ENCODE peak calls at places on chromosome 5, in four cellular contexts. Y is OCI-LY7, U is osteoblast, R is mesenchymal stem cell. D is an unnamed sample. For H3K4me1, the result is how much of the 10 kb centered on the place peaks cover.

GRCh38 chr5:180367991-180368390 is 14.9 kb upstream of the GFPT2 start:
- DNase-seq in Y (no peak), R (no peak), U (peak), D (no peak)

GRCh38 chr5:35822541-35822940 is 34.1 kb upstream of the IL7R start:
- DNase-seq in R (no peak), U (no peak), Y (no peak), D (no peak)

GRCh38 chr5:76303917-76304316 is 99.2 kb upstream of the IQGAP2 start:
- DNase-seq in R (no peak), U (no peak), Y (peak), D (no peak)

GRCh38 chr5:172870261-172870806 is 36.3 kb downstream of the ERGIC1 start:
- DNase-seq in U (peak), Y (no peak), R (peak), D (no peak)

GRCh38 chr5:666816-667498 is 26.2 kb downstream of the TPPP start:
- DNase-seq in R (no peak), Y (no peak), U (no peak), D (no peak)

GRCh38 chr5:37619353-37619752 is 220.5 kb downstream of the GDNF start:
- DNase-seq in R (peak), U (peak), Y (no peak), D (no peak)

GRCh38 chr5:113804264-113804663 is 290.8 kb downstream of the YTHDC2 start:
- DNase-seq in U (peak), R (no peak), Y (no peak), D (no peak)

GRCh38 chr5:79237735-79238560 is 2.0 kb downstream of the JMY start:
- DNase-seq in Y (peak), U (peak), R (no peak), D (no peak)

GRCh38 chr5:125298258-125298657 is 551.8 kb upstream of the ZNF608 start:
- DNase-seq in U (no peak), Y (no peak), R (peak), D (no peak)

GRCh38 chr5:76813982-76814562 is 4.8 kb upstream of the F2RL1 start:
- DNase-seq in U (peak), R (peak), Y (no peak), D (no peak)

GRCh38 chr5:132055441-132055807 is 5.0 kb upstream of the IL3 start:
- DNase-seq in Y (no peak), R (no peak), U (peak), D (no peak)

GRCh38 chr5:148979104-148979723 is 83.6 kb downstream of the SH3TC2 start:
- DNase-seq in Y (no peak), R (no peak), U (no peak), D (no peak)

GRCh38 chr5:123810253-123810652 is 298.3 kb downstream of the CSNK1G3 start:
- DNase-seq in Y (no peak), U (no peak), R (no peak), D (peak)

GRCh38 chr5:459562-460412 is 16.8 kb downstream of the EXOC3 start:
- DNase-seq in R (no peak), Y (no peak), U (peak), D (no peak)

GRCh38 chr5:56471707-56472106 is 238.6 kb upstream of the ANKRD55 start:
- DNase-seq in Y (no peak), R (no peak), U (no peak), D (no peak)

GRCh38 chr5:150081541-150082283 is 4.6 kb downstream of the CSF1R start:
- DNase-seq in U (peak), Y (peak), R (no peak), D (no peak)

GRCh38 chr5:95925345-95925744 is 36.3 kb downstream of the ELL2 start:
- DNase-seq in R (no peak), U (no peak), Y (no peak), D (no peak)

GRCh38 chr5:1502046-1502736 is 21.6 kb downstream of the LPCAT1 start:
- DNase-seq in U (no peak), R (no peak), Y (peak), D (peak)

GRCh38 chr5:180804129-180804601 is 1.6 kb upstream of the MGAT1 start:
- DNase-seq in Y (no peak), R (no peak), U (no peak), D (no peak)

GRCh38 chr5:140565024-140565779 is 574 bp downstream of the SLC35A4 start:
- DNase-seq in Y (peak), R (peak), U (peak), D (peak)

GRCh38 chr5:74660863-74661262 is 20.3 kb upstream of the ENC1 start:
- DNase-seq in U (no peak), R (no peak), Y (no peak), D (no peak)

GRCh38 chr5:178201221-178201926 is 3.0 kb upstream of the HNRNPAB start:
- DNase-seq in Y (no peak), R (peak), U (no peak), D (no peak)

GRCh38 chr5:88677943-88678779 is 204.8 kb downstream of the MEF2C start:
- DNase-seq in R (no peak), U (no peak), Y (no peak), D (no peak)
- H2AFZ ChIP-seq in R (no peak), U (no peak), Y (no peak), D (no peak)

GRCh38 chr5:16888694-16889124 is 47.4 kb downstream of the MYO10 start:
- DNase-seq in U (no peak), R (peak), Y (no peak), D (no peak)
- H3K4me1 ChIP-seq in U (half or more), R (under half), Y (under half), D (under half)

GRCh38 chr5:176415240-176416122 is 858 bp downstream of the CLTB start:
- DNase-seq in Y (peak), U (peak), R (peak), D (peak)
- H2AFZ ChIP-seq in Y (peak), U (peak), R (peak), D (peak)

GRCh38 chr5:67266654-67267350 is 70.2 kb upstream of the CD180 start:
- DNase-seq in R (no peak), U (no peak), Y (no peak), D (no peak)

GRCh38 chr5:67272453-67273130 is 76.0 kb upstream of the CD180 start:
- DNase-seq in Y (no peak), U (no peak), R (peak), D (no peak)

GRCh38 chr5:67267522-67268232 is 71.1 kb upstream of the CD180 start:
- DNase-seq in U (no peak), Y (no peak), R (peak), D (no peak)

GRCh38 chr5:67265951-67266350 is 69.4 kb upstream of the CD180 start:
- DNase-seq in Y (no peak), U (peak), R (peak), D (no peak)

GRCh38 chr5:67268233-67269011 is 71.8 kb upstream of the CD180 start:
- DNase-seq in U (peak), R (peak), Y (no peak), D (no peak)
- H3K4me1 ChIP-seq in U (under half), R (under half), Y (under half), D (under half)

DNA sequence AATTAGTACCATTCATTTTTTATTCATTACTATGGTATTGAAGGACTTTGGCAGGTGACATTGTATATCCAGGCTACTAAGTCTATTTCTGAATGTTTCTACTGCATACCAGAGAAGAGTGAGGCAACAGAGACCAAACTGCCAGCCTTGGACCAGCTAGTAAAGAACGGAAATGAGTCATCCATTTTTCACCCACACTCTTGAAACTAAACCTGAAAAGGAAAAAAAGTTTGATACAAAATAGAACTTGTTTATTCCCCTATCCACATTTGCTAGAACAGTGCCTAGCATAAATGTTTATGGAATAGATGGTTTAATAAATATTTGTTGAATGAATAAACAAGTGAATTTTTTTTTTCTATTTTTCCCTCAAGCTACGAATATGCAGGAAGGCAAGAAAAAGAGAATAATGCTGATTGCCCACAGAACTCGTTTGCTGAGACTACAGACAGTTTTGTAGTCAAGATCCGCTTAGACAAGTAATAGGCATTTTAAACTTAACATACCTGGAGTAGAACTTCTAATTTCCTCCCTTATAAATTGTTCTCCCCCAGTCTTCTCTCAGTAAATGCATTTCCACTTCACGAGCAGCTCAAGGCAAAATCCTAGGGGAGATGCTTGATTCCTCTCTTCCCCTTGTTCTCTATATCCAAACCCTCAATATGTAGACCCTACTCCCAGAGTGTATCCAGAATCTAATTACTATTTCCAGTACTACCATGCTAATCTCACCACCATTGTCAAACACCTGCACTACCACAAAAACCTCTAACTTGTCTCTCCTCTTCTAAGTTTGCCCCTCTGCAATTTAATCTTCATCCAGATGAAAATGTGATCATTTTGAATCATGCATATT is 146.1 kb upstream of the RASA1 start:
- DNase-seq in R (peak), Y (peak), U (peak), D (no peak)
- H2AFZ ChIP-seq in R (no peak), Y (peak), U (no peak), D (no peak)

GRCh38 chr5:81233080-81233634 is at the start of gene CKMT2:
- DNase-seq in U (no peak), R (peak), Y (no peak), D (no peak)
- H3K4me1 ChIP-seq in U (under half), R (under half), Y (under half), D (under half)

GRCh38 chr5:39092581-39093350 is 18.6 kb upstream of the RICTOR start:
- DNase-seq in Y (no peak), R (peak), U (no peak), D (no peak)
- H2AFZ ChIP-seq in Y (no peak), R (no peak), U (no peak), D (no peak)

GRCh38 chr5:4022991-4023390 is 427.4 kb downstream of the IRX1 start:
- DNase-seq in Y (no peak), R (no peak), U (no peak), D (no peak)
- H3K4me1 ChIP-seq in Y (under half), R (under half), U (under half), D (under half)

GRCh38 chr5:135991381-135991907 is 36.7 kb upstream of the LECT2 start:
- DNase-seq in R (no peak), U (no peak), Y (no peak), D (no peak)

GRCh38 chr5:135993248-135993893 is 35.4 kb upstream of the TGFBI start:
- DNase-seq in Y (no peak), U (peak), R (no peak), D (no peak)

GRCh38 chr5:135993894-135994514 is 34.8 kb upstream of the TGFBI start:
- DNase-seq in R (peak), U (no peak), Y (no peak), D (no peak)

GRCh38 chr5:135989686-135990085 is 34.9 kb upstream of the LECT2 start:
- DNase-seq in Y (no peak), R (no peak), U (no peak), D (no peak)

GRCh38 chr5:135990518-135991240 is 35.9 kb upstream of the LECT2 start:
- DNase-seq in R (no peak), Y (no peak), U (no peak), D (no peak)
- H2AFZ ChIP-seq in R (no peak), Y (no peak), U (no peak), D (no peak)

GRCh38 chr5:6631441-6631840 is 1.4 kb downstream of the NSUN2 start:
- DNase-seq in R (peak), Y (no peak), U (no peak), D (no peak)
- H3K4me1 ChIP-seq in R (under half), Y (under half), U (under half), D (under half)